ENCODE peak calls at places on chromosomes 3 and 15, in ten cellular contexts. One of them, this sample, is unnamed. For H3K4me1 and H3K36me3, the result is how much of the 10 kb centered on the place peaks cover.

GRCh38 chr3:159159546-159159945 is 357.7 kb downstream of the MFSD1 start:
- DNase-seq in cardiac muscle cell: no peak
- DNase-seq in right lobe of liver: no peak
- DNase-seq in body of pancreas: no peak
- DNase-seq in aorta: no peak
- DNase-seq in PC-9: no peak
- DNase-seq in upper lobe of right lung: no peak
- DNase-seq in SK-N-SH: no peak
- DNase-seq in tibial artery: no peak
- DNase-seq in sigmoid colon: no peak
- DNase-seq in this sample: no peak

GRCh38 chr15:72786946-72787345 is 3.4 kb upstream of the ADPGK start:
- DNase-seq in cardiac muscle cell: no peak
- DNase-seq in right lobe of liver: no peak
- DNase-seq in body of pancreas: no peak
- DNase-seq in aorta: no peak
- DNase-seq in PC-9: no peak
- DNase-seq in upper lobe of right lung: no peak
- DNase-seq in SK-N-SH: no peak
- DNase-seq in tibial artery: no peak
- DNase-seq in sigmoid colon: no peak
- DNase-seq in this sample: no peak

GRCh38 chr3:9739181-9739580 is 7.6 kb downstream of the BRPF1 start:
- DNase-seq in cardiac muscle cell: no peak
- DNase-seq in right lobe of liver: no peak
- DNase-seq in body of pancreas: no peak
- DNase-seq in aorta: no peak
- DNase-seq in PC-9: no peak
- DNase-seq in upper lobe of right lung: no peak
- DNase-seq in SK-N-SH: no peak
- DNase-seq in tibial artery: no peak
- DNase-seq in sigmoid colon: no peak
- DNase-seq in this sample: no peak

GRCh38 chr3:192444096-192444790 is 283.1 kb downstream of the FGF12 start:
- DNase-seq in cardiac muscle cell: peak
- DNase-seq in right lobe of liver: peak
- DNase-seq in body of pancreas: peak
- DNase-seq in aorta: peak
- DNase-seq in PC-9: peak
- DNase-seq in upper lobe of right lung: peak
- DNase-seq in SK-N-SH: peak
- DNase-seq in tibial artery: peak
- DNase-seq in sigmoid colon: peak
- DNase-seq in this sample: peak

GRCh38 chr3:9747267-9747666 is 2.5 kb upstream of the OGG1 start:
- DNase-seq in cardiac muscle cell: no peak
- DNase-seq in right lobe of liver: no peak
- DNase-seq in body of pancreas: no peak
- DNase-seq in aorta: no peak
- DNase-seq in PC-9: no peak
- DNase-seq in upper lobe of right lung: no peak
- DNase-seq in SK-N-SH: no peak
- DNase-seq in tibial artery: no peak
- DNase-seq in sigmoid colon: no peak
- DNase-seq in this sample: no peak

GRCh38 chr3:27326211-27326948 is 42.8 kb downstream of the NEK10 start:
- DNase-seq in cardiac muscle cell: no peak
- DNase-seq in right lobe of liver: no peak
- DNase-seq in body of pancreas: peak
- DNase-seq in aorta: no peak
- DNase-seq in PC-9: no peak
- DNase-seq in upper lobe of right lung: no peak
- DNase-seq in SK-N-SH: no peak
- DNase-seq in tibial artery: peak
- DNase-seq in sigmoid colon: peak
- DNase-seq in this sample: no peak

GRCh38 chr3:178060406-178060805 is 475.8 kb upstream of the KCNMB2 start:
- DNase-seq in cardiac muscle cell: no peak
- DNase-seq in right lobe of liver: no peak
- DNase-seq in body of pancreas: peak
- DNase-seq in aorta: no peak
- DNase-seq in PC-9: no peak
- DNase-seq in upper lobe of right lung: no peak
- DNase-seq in SK-N-SH: no peak
- DNase-seq in tibial artery: peak
- DNase-seq in sigmoid colon: peak
- DNase-seq in this sample: no peak

GRCh38 chr3:160618363-160618762 is 53.0 kb upstream of the KPNA4 start:
- DNase-seq in cardiac muscle cell: no peak
- DNase-seq in right lobe of liver: peak
- DNase-seq in body of pancreas: peak
- DNase-seq in aorta: no peak
- DNase-seq in PC-9: peak
- DNase-seq in upper lobe of right lung: no peak
- DNase-seq in SK-N-SH: no peak
- DNase-seq in tibial artery: no peak
- DNase-seq in sigmoid colon: no peak
- DNase-seq in this sample: no peak

GRCh38 chr15:28026764-28027713 is 72.1 kb downstream of the OCA2 start:
- DNase-seq in cardiac muscle cell: no peak
- DNase-seq in right lobe of liver: no peak
- DNase-seq in body of pancreas: no peak
- DNase-seq in aorta: peak
- DNase-seq in PC-9: no peak
- DNase-seq in upper lobe of right lung: no peak
- DNase-seq in SK-N-SH: no peak
- DNase-seq in tibial artery: no peak
- DNase-seq in sigmoid colon: no peak
- DNase-seq in this sample: no peak

DNA sequence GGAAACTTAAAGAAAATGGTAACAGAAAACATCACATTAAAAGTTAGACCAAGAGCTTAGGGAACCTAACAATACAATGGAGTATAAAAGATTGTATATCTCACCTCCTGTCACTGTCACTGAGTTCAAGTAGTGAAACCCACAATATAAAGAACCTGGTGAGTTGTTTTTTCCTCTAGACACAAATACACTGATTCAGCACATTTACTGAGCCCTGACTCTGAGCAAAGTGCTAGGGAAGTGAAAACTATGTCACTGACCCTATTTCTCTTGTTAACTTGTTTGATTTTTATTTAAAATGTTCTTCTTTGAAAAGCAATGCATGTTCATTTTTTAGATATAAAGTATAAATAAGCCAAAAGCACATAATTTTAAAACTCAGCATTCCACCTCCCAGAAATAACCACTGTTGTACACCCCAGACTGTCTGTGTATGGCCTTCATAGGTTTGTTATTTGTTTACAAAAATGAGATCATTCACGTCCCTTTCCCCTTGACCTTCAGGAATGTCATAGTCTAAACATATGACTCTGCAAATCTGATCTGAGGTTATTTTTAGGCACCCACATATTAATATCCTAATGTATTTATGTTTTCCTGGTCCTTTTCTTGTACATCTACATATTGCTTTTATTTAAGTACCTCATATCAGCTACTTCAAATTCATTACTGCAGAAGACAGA is 69.2 kb upstream of the CSTA start:
- DNase-seq in cardiac muscle cell: no peak
- DNase-seq in right lobe of liver: no peak
- DNase-seq in body of pancreas: no peak
- DNase-seq in aorta: no peak
- DNase-seq in PC-9: no peak
- DNase-seq in upper lobe of right lung: no peak
- DNase-seq in SK-N-SH: no peak
- DNase-seq in tibial artery: no peak
- DNase-seq in sigmoid colon: no peak
- DNase-seq in this sample: no peak
- H3K4me1 ChIP-seq in cardiac muscle cell: under half
- H3K4me1 ChIP-seq in right lobe of liver: under half
- H3K4me1 ChIP-seq in body of pancreas: under half
- H3K4me1 ChIP-seq in aorta: under half
- H3K4me1 ChIP-seq in PC-9: under half
- H3K4me1 ChIP-seq in upper lobe of right lung: under half
- H3K4me1 ChIP-seq in SK-N-SH: under half
- H3K4me1 ChIP-seq in tibial artery: under half
- H3K4me1 ChIP-seq in sigmoid colon: under half
- H3K4me1 ChIP-seq in this sample: under half

GRCh38 chr3:12615263-12615662 is 48.7 kb downstream of the RAF1 start:
- DNase-seq in cardiac muscle cell: no peak
- DNase-seq in right lobe of liver: no peak
- DNase-seq in body of pancreas: no peak
- DNase-seq in aorta: no peak
- DNase-seq in PC-9: no peak
- DNase-seq in upper lobe of right lung: no peak
- DNase-seq in SK-N-SH: no peak
- DNase-seq in tibial artery: no peak
- DNase-seq in sigmoid colon: no peak
- DNase-seq in this sample: no peak

GRCh38 chr3:12613250-12613649 is 50.7 kb downstream of the RAF1 start:
- DNase-seq in cardiac muscle cell: no peak
- DNase-seq in right lobe of liver: no peak
- DNase-seq in body of pancreas: no peak
- DNase-seq in aorta: no peak
- DNase-seq in PC-9: no peak
- DNase-seq in upper lobe of right lung: no peak
- DNase-seq in SK-N-SH: no peak
- DNase-seq in tibial artery: no peak
- DNase-seq in sigmoid colon: no peak
- DNase-seq in this sample: no peak

GRCh38 chr3:12612514-12613226 is 51.2 kb downstream of the RAF1 start:
- DNase-seq in cardiac muscle cell: no peak
- DNase-seq in right lobe of liver: no peak
- DNase-seq in body of pancreas: no peak
- DNase-seq in aorta: no peak
- DNase-seq in PC-9: no peak
- DNase-seq in upper lobe of right lung: no peak
- DNase-seq in SK-N-SH: no peak
- DNase-seq in tibial artery: no peak
- DNase-seq in sigmoid colon: no peak
- DNase-seq in this sample: no peak

GRCh38 chr3:12608368-12608767 is 51.5 kb downstream of the MKRN2 start:
- DNase-seq in cardiac muscle cell: no peak
- DNase-seq in right lobe of liver: no peak
- DNase-seq in body of pancreas: no peak
- DNase-seq in aorta: no peak
- DNase-seq in PC-9: no peak
- DNase-seq in upper lobe of right lung: no peak
- DNase-seq in SK-N-SH: no peak
- DNase-seq in tibial artery: no peak
- DNase-seq in sigmoid colon: no peak
- DNase-seq in this sample: no peak

GRCh38 chr3:12611117-12611516 is 52.8 kb downstream of the RAF1 start:
- DNase-seq in cardiac muscle cell: no peak
- DNase-seq in right lobe of liver: no peak
- DNase-seq in body of pancreas: no peak
- DNase-seq in aorta: no peak
- DNase-seq in PC-9: no peak
- DNase-seq in upper lobe of right lung: no peak
- DNase-seq in SK-N-SH: no peak
- DNase-seq in tibial artery: no peak
- DNase-seq in sigmoid colon: no peak
- DNase-seq in this sample: no peak
- H3K36me3 ChIP-seq in cardiac muscle cell: under half
- H3K36me3 ChIP-seq in right lobe of liver: under half
- H3K36me3 ChIP-seq in body of pancreas: under half
- H3K36me3 ChIP-seq in aorta: under half
- H3K36me3 ChIP-seq in PC-9: under half
- H3K36me3 ChIP-seq in upper lobe of right lung: half or more
- H3K36me3 ChIP-seq in SK-N-SH: half or more
- H3K36me3 ChIP-seq in tibial artery: under half
- H3K36me3 ChIP-seq in sigmoid colon: half or more
- H3K36me3 ChIP-seq in this sample: under half

GRCh38 chr15:75174102-75174501 is 27.6 kb upstream of the C15orf39 start:
- DNase-seq in cardiac muscle cell: no peak
- DNase-seq in right lobe of liver: no peak
- DNase-seq in body of pancreas: no peak
- DNase-seq in aorta: no peak
- DNase-seq in PC-9: no peak
- DNase-seq in upper lobe of right lung: no peak
- DNase-seq in SK-N-SH: no peak
- DNase-seq in tibial artery: no peak
- DNase-seq in sigmoid colon: peak
- DNase-seq in this sample: no peak

GRCh38 chr15:75170711-75171341 is 30.9 kb upstream of the C15orf39 start:
- DNase-seq in cardiac muscle cell: peak
- DNase-seq in right lobe of liver: no peak
- DNase-seq in body of pancreas: no peak
- DNase-seq in aorta: no peak
- DNase-seq in PC-9: peak
- DNase-seq in upper lobe of right lung: peak
- DNase-seq in SK-N-SH: no peak
- DNase-seq in tibial artery: no peak
- DNase-seq in sigmoid colon: no peak
- DNase-seq in this sample: no peak

GRCh38 chr15:75170203-75170602 is 31.5 kb upstream of the C15orf39 start:
- DNase-seq in cardiac muscle cell: no peak
- DNase-seq in right lobe of liver: no peak
- DNase-seq in body of pancreas: no peak
- DNase-seq in aorta: no peak
- DNase-seq in PC-9: no peak
- DNase-seq in upper lobe of right lung: no peak
- DNase-seq in SK-N-SH: no peak
- DNase-seq in tibial artery: no peak
- DNase-seq in sigmoid colon: no peak
- DNase-seq in this sample: no peak

GRCh38 chr15:75172168-75172841 is 29.4 kb upstream of the C15orf39 start:
- DNase-seq in cardiac muscle cell: no peak
- DNase-seq in right lobe of liver: no peak
- DNase-seq in body of pancreas: no peak
- DNase-seq in aorta: no peak
- DNase-seq in PC-9: no peak
- DNase-seq in upper lobe of right lung: peak
- DNase-seq in SK-N-SH: no peak
- DNase-seq in tibial artery: no peak
- DNase-seq in sigmoid colon: no peak
- DNase-seq in this sample: no peak

DNA sequence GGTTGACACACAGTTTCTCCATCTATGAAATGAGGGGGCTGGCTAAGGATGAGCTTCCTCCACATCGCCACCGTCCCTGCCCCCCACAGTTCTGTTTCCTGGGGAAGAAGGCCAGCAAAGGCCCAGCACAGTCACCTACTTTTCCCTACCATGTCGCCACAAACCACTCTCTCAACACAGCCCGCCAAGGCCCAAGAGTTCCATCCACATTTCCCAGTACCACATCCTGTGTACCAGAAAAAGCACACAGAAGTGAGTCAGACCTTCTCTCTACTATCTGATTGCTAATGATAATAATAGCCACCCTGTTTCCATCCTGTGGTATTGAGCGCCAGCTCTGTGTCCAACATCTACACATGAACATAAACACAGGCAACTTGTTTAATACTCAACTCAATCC is 30.3 kb upstream of the C15orf39 start:
- DNase-seq in cardiac muscle cell: no peak
- DNase-seq in right lobe of liver: no peak
- DNase-seq in body of pancreas: no peak
- DNase-seq in aorta: no peak
- DNase-seq in PC-9: peak
- DNase-seq in upper lobe of right lung: peak
- DNase-seq in SK-N-SH: no peak
- DNase-seq in tibial artery: no peak
- DNase-seq in sigmoid colon: no peak
- DNase-seq in this sample: no peak
- H3K4me1 ChIP-seq in cardiac muscle cell: under half
- H3K4me1 ChIP-seq in right lobe of liver: under half
- H3K4me1 ChIP-seq in body of pancreas: under half
- H3K4me1 ChIP-seq in aorta: under half
- H3K4me1 ChIP-seq in PC-9: half or more
- H3K4me1 ChIP-seq in upper lobe of right lung: under half
- H3K4me1 ChIP-seq in SK-N-SH: under half
- H3K4me1 ChIP-seq in tibial artery: under half
- H3K4me1 ChIP-seq in sigmoid colon: under half
- H3K4me1 ChIP-seq in this sample: under half

GRCh38 chr3:30688776-30689175 is 82.4 kb downstream of the TGFBR2 start:
- DNase-seq in cardiac muscle cell: no peak
- DNase-seq in right lobe of liver: no peak
- DNase-seq in body of pancreas: no peak
- DNase-seq in aorta: no peak
- DNase-seq in PC-9: peak
- DNase-seq in upper lobe of right lung: no peak
- DNase-seq in SK-N-SH: no peak
- DNase-seq in tibial artery: no peak
- DNase-seq in sigmoid colon: no peak
- DNase-seq in this sample: no peak
- H3K36me3 ChIP-seq in cardiac muscle cell: under half
- H3K36me3 ChIP-seq in right lobe of liver: under half
- H3K36me3 ChIP-seq in body of pancreas: under half
- H3K36me3 ChIP-seq in aorta: under half
- H3K36me3 ChIP-seq in PC-9: under half
- H3K36me3 ChIP-seq in upper lobe of right lung: half or more
- H3K36me3 ChIP-seq in SK-N-SH: half or more
- H3K36me3 ChIP-seq in tibial artery: under half
- H3K36me3 ChIP-seq in sigmoid colon: half or more
- H3K36me3 ChIP-seq in this sample: under half

This sample was measured in neural progenitor cell.